ENCODE peak calls at places on chromosomes 13 and 19, in six cellular contexts. G, D, N, U, X and M are unnamed samples.

GRCh38 chr19:5997371-5997770 is 19.4 kb upstream of the RANBP3 start:
- DNase-seq in G (no peak), D (no peak), N (no peak), U (peak), X (no peak), M (no peak)

GRCh38 chr13:101306773-101307172 is 109.5 kb downstream of the NALCN start:
- DNase-seq in G (no peak), D (no peak), N (no peak), U (no peak), X (no peak), M (no peak)

GRCh38 chr13:44752184-44752583 is 176.1 kb upstream of the TSC22D1 start:
- DNase-seq in G (no peak), D (no peak), N (no peak), U (no peak), X (no peak), M (no peak)

GRCh38 chr19:17001603-17002183 is 24.9 kb downstream of the CPAMD8 start:
- DNase-seq in G (no peak), D (no peak), N (no peak), U (no peak), X (no peak), M (peak)

GRCh38 chr13:91145806-91146205 is 201.7 kb upstream of the MIR17HG start:
- DNase-seq in G (no peak), D (no peak), N (no peak), U (no peak), X (no peak), M (no peak)

GRCh38 chr13:49220035-49220855 is at the start of gene MLNR:
- DNase-seq in G (no peak), D (peak), N (peak), U (peak), X (no peak), M (peak)

GRCh38 chr13:44974056-44974798 is 15.0 kb downstream of the NUFIP1 start:
- DNase-seq in G (no peak), D (no peak), N (no peak), U (no peak), X (peak), M (no peak)

GRCh38 chr13:40589285-40590109 is 76.9 kb downstream of the FOXO1 start:
- DNase-seq in G (no peak), D (no peak), N (no peak), U (no peak), X (peak), M (peak)

GRCh38 chr19:46785980-46786235 is 2.5 kb downstream of the SLC1A5 start:
- DNase-seq in G (no peak), D (no peak), N (no peak), U (no peak), X (no peak), M (no peak)

GRCh38 chr19:10497371-10497770 is 5.8 kb downstream of the KEAP1 start:
- DNase-seq in G (no peak), D (no peak), N (no peak), U (no peak), X (no peak), M (no peak)

GRCh38 chr13:110580800-110581199 is 19.3 kb upstream of the RAB20 start:
- DNase-seq in G (no peak), D (no peak), N (no peak), U (no peak), X (peak), M (no peak)

GRCh38 chr19:4518345-4519171 is at the start of gene PLIN4:
- DNase-seq in G (no peak), D (no peak), N (no peak), U (no peak), X (peak), M (no peak)

GRCh38 chr19:28504139-28504538 is 708.8 kb downstream of the UQCRFS1 start:
- DNase-seq in G (no peak), D (no peak), N (no peak), U (no peak), X (no peak), M (no peak)

GRCh38 chr19:13190781-13191540 is 40.8 kb downstream of the IER2 start:
- DNase-seq in G (no peak), D (no peak), N (no peak), U (no peak), X (no peak), M (no peak)

GRCh38 chr19:35734273-35734672 is 8.0 kb downstream of the IGFLR1 start:
- DNase-seq in G (no peak), D (no peak), N (no peak), U (no peak), X (no peak), M (no peak)

GRCh38 chr13:32790731-32791130 is 204.5 kb downstream of the PDS5B start:
- DNase-seq in G (no peak), D (no peak), N (no peak), U (no peak), X (no peak), M (no peak)

GRCh38 chr13:72004975-72005374 is 138.0 kb upstream of the DACH1 start:
- DNase-seq in G (no peak), D (no peak), N (no peak), U (no peak), X (peak), M (no peak)

GRCh38 chr19:46489445-46490272 is 6.0 kb downstream of the PNMA8B start:
- DNase-seq in G (no peak), D (no peak), N (no peak), U (peak), X (peak), M (peak)

GRCh38 chr19:54156953-54157352 is 2.6 kb downstream of the LENG1 start:
- DNase-seq in G (no peak), D (no peak), N (no peak), U (no peak), X (no peak), M (no peak)

GRCh38 chr13:52599853-52600603 is 42.2 kb upstream of the HNRNPA1L2 start:
- DNase-seq in G (no peak), D (no peak), N (peak), U (peak), X (peak), M (peak)

GRCh38 chr13:39634956-39635355 is 20.5 kb upstream of the COG6 start:
- DNase-seq in G (no peak), D (no peak), N (no peak), U (no peak), X (no peak), M (no peak)

GRCh38 chr19:46373573-46374359 is 26.9 kb downstream of the PPP5C start:
- DNase-seq in G (peak), D (no peak), N (no peak), U (no peak), X (peak), M (no peak)

GRCh38 chr13:74528751-74529513 is 394.7 kb upstream of the KLF12 start:
- DNase-seq in G (no peak), D (no peak), N (no peak), U (no peak), X (no peak), M (no peak)

GRCh38 chr19:52369463-52370340 is at the start of gene ZNF880:
- DNase-seq in G (peak), D (peak), N (peak), U (peak), X (peak), M (peak)

GRCh38 chr13:95292622-95293021 is 8.6 kb downstream of the ABCC4 start:
- DNase-seq in G (no peak), D (no peak), N (no peak), U (no peak), X (no peak), M (no peak)

GRCh38 chr13:28199089-28199488 is 60.7 kb downstream of the PAN3 start:
- DNase-seq in G (no peak), D (no peak), N (no peak), U (no peak), X (no peak), M (no peak)

GRCh38 chr19:10430505-10431253 is 10.3 kb downstream of the PDE4A start:
- DNase-seq in G (no peak), D (no peak), N (no peak), U (no peak), X (peak), M (peak)

GRCh38 chr19:9793051-9793591 is 24.6 kb upstream of the ZNF846 start:
- DNase-seq in G (no peak), D (peak), N (no peak), U (peak), X (peak), M (no peak)

GRCh38 chr13:76885203-76886004 is 801 bp downstream of the KCTD12 start:
- DNase-seq in G (peak), D (peak), N (peak), U (peak), X (peak), M (peak)

GRCh38 chr13:109790951-109791605 is 4.7 kb upstream of the IRS2 start:
- DNase-seq in G (no peak), D (peak), N (no peak), U (no peak), X (peak), M (no peak)

GRCh38 chr19:28170066-28170465 is 1042.9 kb downstream of the UQCRFS1 start:
- DNase-seq in G (no peak), D (no peak), N (no peak), U (no peak), X (no peak), M (no peak)

GRCh38 chr13:46899801-46900200 is 2.9 kb upstream of the HTR2A start:
- DNase-seq in G (no peak), D (no peak), N (no peak), U (no peak), X (no peak), M (no peak)

GRCh38 chr19:46494115-46494935 is 1.3 kb downstream of the PNMA8B start:
- DNase-seq in G (no peak), D (no peak), N (no peak), U (no peak), X (no peak), M (peak)

GRCh38 chr13:33554919-33555791 is 262.8 kb upstream of the RFC3 start:
- DNase-seq in G (no peak), D (no peak), N (no peak), U (no peak), X (peak), M (peak)

GRCh38 chr19:19059837-19060611 is 3.8 kb upstream of the SLC25A42 start:
- DNase-seq in G (peak), D (no peak), N (no peak), U (no peak), X (no peak), M (no peak)

GRCh38 chr13:35165205-35165604 is 223.1 kb downstream of the NBEA start:
- DNase-seq in G (no peak), D (no peak), N (no peak), U (no peak), X (no peak), M (no peak)

GRCh38 chr13:26324867-26325266 is 70.9 kb downstream of the CDK8 start:
- DNase-seq in G (peak), D (no peak), N (no peak), U (no peak), X (no peak), M (no peak)

GRCh38 chr13:110525328-110526319 is 35.9 kb downstream of the RAB20 start:
- DNase-seq in G (no peak), D (no peak), N (no peak), U (no peak), X (no peak), M (peak)

GRCh38 chr19:44582581-44583265 is 30.6 kb upstream of the IGSF23 start:
- DNase-seq in G (no peak), D (no peak), N (no peak), U (peak), X (peak), M (peak)

GRCh38 chr13:34748078-34748477 is 194.0 kb upstream of the NBEA start:
- DNase-seq in G (peak), D (no peak), N (no peak), U (no peak), X (peak), M (no peak)

GRCh38 chr19:42113641-42114348 is 18.5 kb downstream of the POU2F2 start:
- DNase-seq in G (no peak), D (no peak), N (peak), U (peak), X (peak), M (peak)
- TF ChIP-seq CTCF in G (no peak), D (no peak), N (no peak), U (no peak), X (peak), M (no peak)

GRCh38 chr19:2840794-2841790 is at the start of gene ZNF555:
- DNase-seq in G (peak), D (peak), N (peak), U (peak), X (peak), M (peak)
- TF ChIP-seq CTCF in G (peak), D (peak), N (no peak), U (peak), X (peak), M (peak)

DNA sequence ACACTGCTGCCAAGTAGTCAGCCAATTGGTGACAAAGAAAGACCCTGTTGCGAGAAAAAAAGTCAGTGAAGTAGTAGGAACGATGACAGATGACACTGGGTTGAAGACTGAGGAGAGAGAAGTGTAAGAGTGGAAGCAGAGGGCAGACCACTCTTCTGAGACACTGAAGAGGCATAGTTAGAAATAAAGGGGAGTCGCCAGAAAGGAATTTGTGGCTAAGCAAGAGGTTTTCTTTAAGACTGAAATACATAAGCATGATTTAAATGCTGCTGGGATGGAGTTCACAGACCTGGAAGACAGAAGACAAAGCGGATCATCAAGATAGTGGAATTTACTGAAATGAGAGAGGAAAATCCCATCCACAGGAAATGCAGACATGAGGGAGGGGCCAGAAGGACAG is 56.2 kb upstream of the USPL1 start:
- DNase-seq in G (no peak), D (no peak), N (no peak), U (no peak), X (no peak), M (no peak)
- TF ChIP-seq CTCF in G (no peak), D (no peak), N (no peak), U (no peak), X (no peak), M (no peak)

GRCh38 chr19:11558881-11559828 is at the start of gene ELOF1:
- DNase-seq in G (peak), D (peak), N (peak), U (peak), X (peak), M (peak)
- TF ChIP-seq CTCF in G (no peak), D (no peak), N (no peak), U (no peak), X (peak), M (no peak)

GRCh38 chr13:106049171-106049570 is 486.3 kb downstream of the EFNB2 start:
- DNase-seq in G (no peak), D (no peak), N (no peak), U (no peak), X (no peak), M (no peak)
- TF ChIP-seq CTCF in G (no peak), D (no peak), N (no peak), U (no peak), X (no peak), M (no peak)

GRCh38 chr13:112587767-112588489 is at the start of gene TUBGCP3:
- DNase-seq in G (no peak), D (peak), N (peak), U (peak), X (peak), M (peak)
- TF ChIP-seq CTCF in G (no peak), D (no peak), N (no peak), U (no peak), X (no peak), M (no peak)

DNA sequence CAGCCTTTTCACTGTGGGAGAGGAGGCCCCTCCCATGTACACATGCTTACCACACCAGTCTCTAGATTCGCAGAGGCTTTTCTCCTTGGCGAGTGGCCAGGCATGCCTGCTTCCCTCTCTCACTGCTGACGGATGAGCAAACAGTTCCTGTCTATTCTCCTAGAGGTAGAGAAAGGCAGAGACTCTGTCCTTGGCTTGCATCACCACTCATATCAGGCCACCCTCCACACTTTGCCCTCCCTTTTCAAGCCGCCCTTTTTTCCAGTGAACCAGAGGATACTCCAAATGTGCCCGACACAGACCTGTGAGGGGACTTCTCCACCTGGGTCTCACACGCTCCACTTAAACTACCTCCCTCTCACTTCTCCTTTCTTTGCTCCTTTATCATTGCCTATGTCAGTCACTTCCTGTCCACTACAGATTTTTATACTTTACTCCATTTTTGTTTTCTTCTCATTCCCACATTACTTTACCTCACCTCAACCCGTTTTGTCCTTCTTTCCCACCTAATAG is 284.6 kb downstream of the DNAJC15 start:
- DNase-seq in G (peak), D (no peak), N (no peak), U (no peak), X (peak), M (peak)
- TF ChIP-seq CTCF in G (no peak), D (no peak), N (no peak), U (no peak), X (peak), M (no peak)

GRCh38 chr19:32357720-32358119 is 12.3 kb downstream of the ZNF507 start:
- DNase-seq in G (no peak), D (no peak), N (no peak), U (no peak), X (no peak), M (no peak)
- TF ChIP-seq CTCF in G (peak), D (no peak), N (no peak), U (no peak), X (peak), M (no peak)

GRCh38 chr19:42325308-42325895 is at the start of gene MEGF8:
- DNase-seq in G (peak), D (peak), N (peak), U (peak), X (peak), M (peak)
- TF ChIP-seq CTCF in G (peak), D (no peak), N (peak), U (no peak), X (peak), M (peak)

GRCh38 chr13:92173254-92173653 is 774.8 kb downstream of the GPC5 start:
- DNase-seq in G (no peak), D (no peak), N (no peak), U (no peak), X (no peak), M (no peak)

GRCh38 chr13:92172191-92172590 is 773.8 kb downstream of the GPC5 start:
- DNase-seq in G (no peak), D (no peak), N (no peak), U (no peak), X (no peak), M (no peak)

GRCh38 chr13:92175330-92175729 is 776.9 kb downstream of the GPC5 start:
- DNase-seq in G (no peak), D (no peak), N (no peak), U (peak), X (peak), M (peak)
- TF ChIP-seq CTCF in G (peak), D (no peak), N (no peak), U (no peak), X (peak), M (no peak)